ENCODE peak calls at places on chromosomes 5 and 9, in six cellular contexts. A, N, Z, P, D and E are unnamed samples.

GRCh38 chr5:151298063-151298462 is 5.5 kb downstream of the SLC36A3 start:
- DNase-seq in A (peak), N (peak), Z (peak), P (peak), D (peak), E (no peak)

GRCh38 chr5:53326420-53327153 is 153.8 kb upstream of the FST start:
- DNase-seq in A (peak), N (no peak), Z (peak), P (no peak), D (peak), E (no peak)

GRCh38 chr5:143791848-143792701 is 19.9 kb upstream of the HMHB1 start:
- DNase-seq in A (no peak), N (no peak), Z (peak), P (no peak), D (no peak), E (no peak)

GRCh38 chr5:107058239-107058638 is 612.5 kb downstream of the EFNA5 start:
- DNase-seq in A (no peak), N (no peak), Z (no peak), P (peak), D (peak), E (no peak)

GRCh38 chr5:54309237-54309636 is 1.1 kb downstream of the ARL15 start:
- DNase-seq in A (peak), N (no peak), Z (peak), P (no peak), D (peak), E (no peak)

GRCh38 chr5:123012321-123012720 is 24.2 kb downstream of the PPIC start:
- DNase-seq in A (no peak), N (no peak), Z (no peak), P (no peak), D (peak), E (no peak)

GRCh38 chr5:135331612-135332011 is 67.4 kb downstream of the MACROH2A1 start:
- DNase-seq in A (peak), N (no peak), Z (no peak), P (no peak), D (no peak), E (no peak)

GRCh38 chr9:29691758-29692407 is 2118.6 kb upstream of the C9orf72 start:
- DNase-seq in A (no peak), N (no peak), Z (peak), P (peak), D (peak), E (no peak)

GRCh38 chr9:93996863-93997262 is 41.7 kb upstream of the BARX1 start:
- DNase-seq in A (no peak), N (no peak), Z (no peak), P (peak), D (no peak), E (no peak)

GRCh38 chr5:5246736-5247135 is 106.6 kb downstream of the ADAMTS16 start:
- DNase-seq in A (no peak), N (no peak), Z (no peak), P (no peak), D (no peak), E (no peak)

GRCh38 chr5:59174248-59174844 is 591.5 kb downstream of the RAB3C start:
- DNase-seq in A (peak), N (peak), Z (peak), P (peak), D (peak), E (peak)

GRCh38 chr5:149471406-149472183 is 79.6 kb downstream of the CSNK1A1 start:
- DNase-seq in A (peak), N (no peak), Z (peak), P (peak), D (peak), E (no peak)

GRCh38 chr5:130896636-130897035 is 268.4 kb downstream of the HINT1 start:
- DNase-seq in A (no peak), N (no peak), Z (no peak), P (no peak), D (no peak), E (no peak)
- H3K4me3 ChIP-seq in A (no peak), N (no peak), Z (no peak), P (peak), D (no peak), E (no peak)

GRCh38 chr9:120792898-120793765 is at the start of gene FBXW2:
- DNase-seq in A (peak), N (peak), Z (peak), P (peak), D (peak), E (peak)
- TF ChIP-seq CTCF in A (no peak), N (no peak), Z (no peak), P (no peak), D (no peak), E (no peak)

DNA sequence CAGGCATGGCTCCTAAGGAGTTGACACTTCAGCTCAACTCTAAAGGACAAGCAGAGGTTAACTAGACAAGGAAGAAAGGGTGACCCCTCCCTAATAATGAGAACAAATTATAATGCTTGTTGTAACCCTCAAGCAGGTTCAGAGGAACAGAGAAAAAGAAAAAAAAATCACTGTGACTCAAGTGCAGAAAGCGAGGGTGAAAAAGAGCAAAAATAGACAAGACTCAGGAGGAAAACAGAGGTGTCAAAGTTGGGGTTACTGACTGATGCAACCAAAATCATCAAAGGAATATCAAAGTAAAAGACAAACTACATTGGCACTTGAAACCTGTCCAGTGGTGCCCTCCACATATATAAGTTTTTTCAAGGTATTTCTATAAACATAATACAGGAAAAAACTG is 28.4 kb downstream of the FBXW11 start:
- DNase-seq in A (no peak), N (no peak), Z (no peak), P (no peak), D (no peak), E (no peak)
- H3K4me3 ChIP-seq in A (no peak), N (no peak), Z (no peak), P (no peak), D (no peak), E (no peak)

DNA sequence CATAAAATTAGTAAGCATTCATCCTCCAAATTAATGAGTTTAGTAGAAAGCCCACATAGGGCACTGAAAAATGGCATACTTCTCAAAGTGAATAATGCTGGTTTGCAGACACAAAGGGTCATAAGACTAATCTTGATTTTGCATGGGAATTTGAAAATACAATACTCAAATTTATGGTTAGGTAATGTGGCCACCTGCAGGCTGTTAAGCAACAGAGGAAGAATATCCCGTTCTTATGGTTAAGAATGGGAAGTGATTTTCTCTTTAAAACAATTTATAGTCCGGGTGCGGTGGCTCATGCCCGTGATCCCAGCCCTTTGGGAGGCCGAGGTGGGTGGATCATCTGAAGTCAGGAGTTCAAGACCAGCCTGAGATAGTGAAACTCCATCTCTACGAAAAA is 9.4 kb upstream of the PLCXD3 start:
- DNase-seq in A (no peak), N (no peak), Z (peak), P (peak), D (no peak), E (no peak)
- TF ChIP-seq CTCF in A (no peak), N (peak), Z (no peak), P (peak), D (peak), E (no peak)

DNA sequence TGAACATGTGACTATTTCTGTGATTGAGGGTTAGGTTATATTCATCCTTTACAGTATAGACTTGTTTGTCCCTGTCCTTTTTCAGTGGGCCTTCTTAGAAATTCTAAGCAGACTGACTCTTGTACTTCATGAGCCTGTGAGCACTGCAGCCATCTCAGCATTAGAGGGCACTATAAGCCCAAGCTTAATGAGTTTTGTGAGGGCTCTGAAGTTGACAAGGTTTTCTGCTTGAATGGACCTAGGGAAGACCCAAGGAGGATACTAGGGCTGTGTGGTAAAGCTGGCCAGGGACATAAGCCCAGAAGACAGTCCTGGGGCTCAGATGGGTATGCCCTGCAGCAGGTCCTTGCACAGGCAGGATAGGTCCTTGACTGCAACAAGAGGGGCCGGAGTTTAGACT is 126.5 kb downstream of the MRPS30 start:
- DNase-seq in A (no peak), N (no peak), Z (no peak), P (peak), D (no peak), E (no peak)
- H3K4me3 ChIP-seq in A (no peak), N (no peak), Z (no peak), P (no peak), D (no peak), E (no peak)

GRCh38 chr5:127228540-127229184 is 61.9 kb upstream of the MEGF10 start:
- DNase-seq in A (no peak), N (no peak), Z (no peak), P (no peak), D (no peak), E (no peak)

GRCh38 chr5:127227881-127228280 is 62.7 kb upstream of the MEGF10 start:
- DNase-seq in A (peak), N (no peak), Z (no peak), P (no peak), D (peak), E (no peak)

GRCh38 chr5:127233590-127233989 is 57.0 kb upstream of the MEGF10 start:
- DNase-seq in A (no peak), N (no peak), Z (no peak), P (no peak), D (no peak), E (no peak)

GRCh38 chr5:127231118-127231517 is 59.5 kb upstream of the MEGF10 start:
- DNase-seq in A (no peak), N (no peak), Z (no peak), P (no peak), D (no peak), E (no peak)

GRCh38 chr5:127229185-127229889 is 61.3 kb upstream of the MEGF10 start:
- DNase-seq in A (peak), N (peak), Z (peak), P (peak), D (peak), E (no peak)
- TF ChIP-seq CTCF in A (peak), N (no peak), Z (no peak), P (no peak), D (peak), E (no peak)

GRCh38 chr9:87167161-87167560 is 219.9 kb upstream of the GAS1 start:
- DNase-seq in A (no peak), N (no peak), Z (no peak), P (peak), D (peak), E (no peak)
- H3K4me3 ChIP-seq in A (no peak), N (no peak), Z (no peak), P (no peak), D (no peak), E (no peak)

GRCh38 chr5:68216737-68217231 is 1.2 kb downstream of the PIK3R1 start:
- DNase-seq in A (peak), N (no peak), Z (peak), P (no peak), D (no peak), E (no peak)

GRCh38 chr5:68214472-68215207 is 916 bp upstream of the PIK3R1 start:
- DNase-seq in A (no peak), N (no peak), Z (no peak), P (peak), D (peak), E (no peak)

GRCh38 chr5:68215888-68216736 is 556 bp downstream of the PIK3R1 start:
- DNase-seq in A (peak), N (peak), Z (no peak), P (peak), D (peak), E (no peak)

GRCh38 chr5:68217476-68217984 is 2.0 kb downstream of the PIK3R1 start:
- DNase-seq in A (peak), N (no peak), Z (peak), P (no peak), D (peak), E (no peak)

GRCh38 chr5:68215208-68215887 is at the start of gene PIK3R1:
- DNase-seq in A (peak), N (peak), Z (peak), P (peak), D (peak), E (peak)
- TF ChIP-seq CTCF in A (peak), N (peak), Z (peak), P (no peak), D (peak), E (peak)

GRCh38 chr9:128385493-128386205 is 14.5 kb downstream of the URM1 start:
- DNase-seq in A (no peak), N (no peak), Z (no peak), P (no peak), D (no peak), E (no peak)
- H3K4me3 ChIP-seq in A (no peak), N (no peak), Z (no peak), P (no peak), D (no peak), E (no peak)

GRCh38 chr5:132417889-132418432 is 48.5 kb downstream of the SLC22A5 start:
- DNase-seq in A (no peak), N (no peak), Z (no peak), P (no peak), D (no peak), E (no peak)
- TF ChIP-seq CTCF in A (no peak), N (no peak), Z (no peak), P (no peak), D (no peak), E (no peak)